ENCODE peak calls at places on chromosomes 16 and 17, in ten cellular contexts. One of them, this sample, is unnamed.

GRCh38 chr16:68643847-68644246 is 1.3 kb upstream of the CDH3 start:
- DNase-seq in NCI-H526 treated with DMSO at 0.1 percent for 48 hours: no peak
- DNase-seq in H7: peak
- DNase-seq in activated naive CD4-positive, alpha-beta T cell treated with anti-CD3 and anti-CD28 coated beads, Interleukin-2, amount 10 ng/mL, durations not matched to agents 7 days and 5 days: no peak
- DNase-seq in HT1080: no peak
- DNase-seq in NCI-H1092: no peak
- DNase-seq in endothelial cell: no peak
- DNase-seq in central memory CD4-positive, alpha-beta T cell: no peak
- DNase-seq in DMS79: no peak
- DNase-seq in effector memory CD4-positive, alpha-beta T cell: no peak
- DNase-seq in this sample: no peak

GRCh38 chr17:304461-304860 is 48.1 kb downstream of the RPH3AL start:
- DNase-seq in central memory CD4-positive, alpha-beta T cell: no peak
- DNase-seq in NCI-H526 treated with DMSO at 0.1 percent for 48 hours: no peak
- DNase-seq in HT1080: no peak
- DNase-seq in NCI-H1092: no peak
- DNase-seq in activated naive CD4-positive, alpha-beta T cell treated with anti-CD3 and anti-CD28 coated beads, Interleukin-2, amount 10 ng/mL, durations not matched to agents 7 days and 5 days: no peak
- DNase-seq in effector memory CD4-positive, alpha-beta T cell: no peak
- DNase-seq in H7: peak
- DNase-seq in DMS79: no peak
- DNase-seq in endothelial cell: no peak
- DNase-seq in this sample: no peak

GRCh38 chr17:77208856-77209255 is 68.1 kb downstream of the SEC14L1 start:
- DNase-seq in NCI-H526 treated with DMSO at 0.1 percent for 48 hours: no peak
- DNase-seq in DMS79: no peak
- DNase-seq in HT1080: no peak
- DNase-seq in effector memory CD4-positive, alpha-beta T cell: no peak
- DNase-seq in central memory CD4-positive, alpha-beta T cell: no peak
- DNase-seq in activated naive CD4-positive, alpha-beta T cell treated with anti-CD3 and anti-CD28 coated beads, Interleukin-2, amount 10 ng/mL, durations not matched to agents 7 days and 5 days: no peak
- DNase-seq in H7: no peak
- DNase-seq in endothelial cell: no peak
- DNase-seq in NCI-H1092: no peak
- DNase-seq in this sample: no peak

GRCh38 chr17:79332011-79332410 is 257.4 kb downstream of the ENGASE start:
- DNase-seq in endothelial cell: no peak
- DNase-seq in central memory CD4-positive, alpha-beta T cell: no peak
- DNase-seq in H7: no peak
- DNase-seq in activated naive CD4-positive, alpha-beta T cell treated with anti-CD3 and anti-CD28 coated beads, Interleukin-2, amount 10 ng/mL, durations not matched to agents 7 days and 5 days: no peak
- DNase-seq in HT1080: no peak
- DNase-seq in effector memory CD4-positive, alpha-beta T cell: no peak
- DNase-seq in NCI-H526 treated with DMSO at 0.1 percent for 48 hours: no peak
- DNase-seq in DMS79: no peak
- DNase-seq in NCI-H1092: no peak
- DNase-seq in this sample: no peak

GRCh38 chr17:63609820-63610573 is 9.3 kb downstream of the TACO1 start:
- DNase-seq in NCI-H1092: no peak
- DNase-seq in endothelial cell: no peak
- DNase-seq in central memory CD4-positive, alpha-beta T cell: peak
- DNase-seq in effector memory CD4-positive, alpha-beta T cell: no peak
- DNase-seq in NCI-H526 treated with DMSO at 0.1 percent for 48 hours: no peak
- DNase-seq in HT1080: no peak
- DNase-seq in activated naive CD4-positive, alpha-beta T cell treated with anti-CD3 and anti-CD28 coated beads, Interleukin-2, amount 10 ng/mL, durations not matched to agents 7 days and 5 days: peak
- DNase-seq in DMS79: no peak
- DNase-seq in H7: no peak
- DNase-seq in this sample: no peak

GRCh38 chr17:75965468-75965867 is 13.5 kb downstream of the ACOX1 start:
- DNase-seq in activated naive CD4-positive, alpha-beta T cell treated with anti-CD3 and anti-CD28 coated beads, Interleukin-2, amount 10 ng/mL, durations not matched to agents 7 days and 5 days: no peak
- DNase-seq in DMS79: no peak
- DNase-seq in endothelial cell: no peak
- DNase-seq in central memory CD4-positive, alpha-beta T cell: no peak
- DNase-seq in H7: no peak
- DNase-seq in NCI-H1092: no peak
- DNase-seq in NCI-H526 treated with DMSO at 0.1 percent for 48 hours: no peak
- DNase-seq in HT1080: no peak
- DNase-seq in effector memory CD4-positive, alpha-beta T cell: no peak
- DNase-seq in this sample: no peak

GRCh38 chr16:13435873-13436474 is 484.0 kb upstream of the ERCC4 start:
- DNase-seq in central memory CD4-positive, alpha-beta T cell: no peak
- DNase-seq in effector memory CD4-positive, alpha-beta T cell: no peak
- DNase-seq in endothelial cell: peak
- DNase-seq in DMS79: no peak
- DNase-seq in H7: peak
- DNase-seq in activated naive CD4-positive, alpha-beta T cell treated with anti-CD3 and anti-CD28 coated beads, Interleukin-2, amount 10 ng/mL, durations not matched to agents 7 days and 5 days: no peak
- DNase-seq in NCI-H1092: no peak
- DNase-seq in NCI-H526 treated with DMSO at 0.1 percent for 48 hours: no peak
- DNase-seq in HT1080: peak
- DNase-seq in this sample: no peak

GRCh38 chr17:39208893-39209292 is 8.8 kb downstream of the RPL19 start:
- DNase-seq in DMS79: peak
- DNase-seq in effector memory CD4-positive, alpha-beta T cell: no peak
- DNase-seq in central memory CD4-positive, alpha-beta T cell: no peak
- DNase-seq in H7: peak
- DNase-seq in activated naive CD4-positive, alpha-beta T cell treated with anti-CD3 and anti-CD28 coated beads, Interleukin-2, amount 10 ng/mL, durations not matched to agents 7 days and 5 days: no peak
- DNase-seq in endothelial cell: no peak
- DNase-seq in HT1080: no peak
- DNase-seq in NCI-H1092: no peak
- DNase-seq in NCI-H526 treated with DMSO at 0.1 percent for 48 hours: no peak
- DNase-seq in this sample: no peak

GRCh38 chr16:86722970-86723369 is 144.6 kb downstream of the FOXL1 start:
- DNase-seq in NCI-H1092: no peak
- DNase-seq in endothelial cell: no peak
- DNase-seq in H7: no peak
- DNase-seq in HT1080: no peak
- DNase-seq in central memory CD4-positive, alpha-beta T cell: no peak
- DNase-seq in activated naive CD4-positive, alpha-beta T cell treated with anti-CD3 and anti-CD28 coated beads, Interleukin-2, amount 10 ng/mL, durations not matched to agents 7 days and 5 days: no peak
- DNase-seq in DMS79: no peak
- DNase-seq in effector memory CD4-positive, alpha-beta T cell: no peak
- DNase-seq in NCI-H526 treated with DMSO at 0.1 percent for 48 hours: no peak
- DNase-seq in this sample: no peak

GRCh38 chr16:69820926-69821541 is 58.9 kb downstream of the WWP2 start:
- DNase-seq in effector memory CD4-positive, alpha-beta T cell: no peak
- DNase-seq in H7: no peak
- DNase-seq in NCI-H1092: no peak
- DNase-seq in NCI-H526 treated with DMSO at 0.1 percent for 48 hours: no peak
- DNase-seq in DMS79: no peak
- DNase-seq in HT1080: no peak
- DNase-seq in endothelial cell: no peak
- DNase-seq in activated naive CD4-positive, alpha-beta T cell treated with anti-CD3 and anti-CD28 coated beads, Interleukin-2, amount 10 ng/mL, durations not matched to agents 7 days and 5 days: no peak
- DNase-seq in central memory CD4-positive, alpha-beta T cell: no peak
- DNase-seq in this sample: no peak

GRCh38 chr17:7716299-7716886 is 1.2 kb upstream of the DNAH2 start:
- DNase-seq in DMS79: no peak
- DNase-seq in NCI-H526 treated with DMSO at 0.1 percent for 48 hours: no peak
- DNase-seq in activated naive CD4-positive, alpha-beta T cell treated with anti-CD3 and anti-CD28 coated beads, Interleukin-2, amount 10 ng/mL, durations not matched to agents 7 days and 5 days: no peak
- DNase-seq in HT1080: no peak
- DNase-seq in endothelial cell: no peak
- DNase-seq in H7: no peak
- DNase-seq in central memory CD4-positive, alpha-beta T cell: no peak
- DNase-seq in effector memory CD4-positive, alpha-beta T cell: no peak
- DNase-seq in NCI-H1092: no peak
- DNase-seq in this sample: no peak

GRCh38 chr17:78804777-78805176 is 22.7 kb upstream of the CYTH1 start:
- DNase-seq in DMS79: no peak
- DNase-seq in NCI-H526 treated with DMSO at 0.1 percent for 48 hours: no peak
- DNase-seq in HT1080: no peak
- DNase-seq in endothelial cell: no peak
- DNase-seq in NCI-H1092: no peak
- DNase-seq in activated naive CD4-positive, alpha-beta T cell treated with anti-CD3 and anti-CD28 coated beads, Interleukin-2, amount 10 ng/mL, durations not matched to agents 7 days and 5 days: no peak
- DNase-seq in central memory CD4-positive, alpha-beta T cell: peak
- DNase-seq in effector memory CD4-positive, alpha-beta T cell: no peak
- DNase-seq in H7: no peak
- DNase-seq in this sample: no peak

GRCh38 chr16:69926241-69926640 is 24.9 kb upstream of the CLEC18A start:
- DNase-seq in NCI-H1092: no peak
- DNase-seq in central memory CD4-positive, alpha-beta T cell: no peak
- DNase-seq in NCI-H526 treated with DMSO at 0.1 percent for 48 hours: no peak
- DNase-seq in H7: peak
- DNase-seq in activated naive CD4-positive, alpha-beta T cell treated with anti-CD3 and anti-CD28 coated beads, Interleukin-2, amount 10 ng/mL, durations not matched to agents 7 days and 5 days: no peak
- DNase-seq in DMS79: no peak
- DNase-seq in effector memory CD4-positive, alpha-beta T cell: no peak
- DNase-seq in endothelial cell: no peak
- DNase-seq in HT1080: no peak
- DNase-seq in this sample: no peak

GRCh38 chr16:15035163-15035729 is 20.6 kb downstream of the NTAN1 start:
- DNase-seq in H7: no peak
- DNase-seq in HT1080: no peak
- DNase-seq in endothelial cell: no peak
- DNase-seq in activated naive CD4-positive, alpha-beta T cell treated with anti-CD3 and anti-CD28 coated beads, Interleukin-2, amount 10 ng/mL, durations not matched to agents 7 days and 5 days: no peak
- DNase-seq in NCI-H526 treated with DMSO at 0.1 percent for 48 hours: no peak
- DNase-seq in NCI-H1092: no peak
- DNase-seq in effector memory CD4-positive, alpha-beta T cell: no peak
- DNase-seq in DMS79: no peak
- DNase-seq in central memory CD4-positive, alpha-beta T cell: no peak
- DNase-seq in this sample: no peak

GRCh38 chr17:48100591-48101011 is 677 bp downstream of the CBX1 start:
- DNase-seq in activated naive CD4-positive, alpha-beta T cell treated with anti-CD3 and anti-CD28 coated beads, Interleukin-2, amount 10 ng/mL, durations not matched to agents 7 days and 5 days: no peak
- DNase-seq in HT1080: peak
- DNase-seq in H7: peak
- DNase-seq in NCI-H1092: peak
- DNase-seq in central memory CD4-positive, alpha-beta T cell: no peak
- DNase-seq in DMS79: peak
- DNase-seq in NCI-H526 treated with DMSO at 0.1 percent for 48 hours: peak
- DNase-seq in effector memory CD4-positive, alpha-beta T cell: no peak
- DNase-seq in endothelial cell: peak
- DNase-seq in this sample: no peak

GRCh38 chr16:23374721-23375120 is 72.6 kb downstream of the SCNN1B start:
- DNase-seq in endothelial cell: no peak
- DNase-seq in activated naive CD4-positive, alpha-beta T cell treated with anti-CD3 and anti-CD28 coated beads, Interleukin-2, amount 10 ng/mL, durations not matched to agents 7 days and 5 days: no peak
- DNase-seq in H7: peak
- DNase-seq in HT1080: no peak
- DNase-seq in DMS79: no peak
- DNase-seq in NCI-H1092: no peak
- DNase-seq in effector memory CD4-positive, alpha-beta T cell: no peak
- DNase-seq in NCI-H526 treated with DMSO at 0.1 percent for 48 hours: no peak
- DNase-seq in central memory CD4-positive, alpha-beta T cell: no peak
- DNase-seq in this sample: no peak

GRCh38 chr17:73791121-73791520 is 146.9 kb upstream of the SDK2 start:
- DNase-seq in central memory CD4-positive, alpha-beta T cell: no peak
- DNase-seq in activated naive CD4-positive, alpha-beta T cell treated with anti-CD3 and anti-CD28 coated beads, Interleukin-2, amount 10 ng/mL, durations not matched to agents 7 days and 5 days: no peak
- DNase-seq in effector memory CD4-positive, alpha-beta T cell: no peak
- DNase-seq in DMS79: no peak
- DNase-seq in NCI-H1092: no peak
- DNase-seq in H7: no peak
- DNase-seq in HT1080: no peak
- DNase-seq in NCI-H526 treated with DMSO at 0.1 percent for 48 hours: no peak
- DNase-seq in endothelial cell: no peak
- DNase-seq in this sample: no peak

GRCh38 chr16:7443966-7444365 is 111.3 kb downstream of the RBFOX1 start:
- DNase-seq in effector memory CD4-positive, alpha-beta T cell: no peak
- DNase-seq in HT1080: no peak
- DNase-seq in activated naive CD4-positive, alpha-beta T cell treated with anti-CD3 and anti-CD28 coated beads, Interleukin-2, amount 10 ng/mL, durations not matched to agents 7 days and 5 days: no peak
- DNase-seq in H7: no peak
- DNase-seq in DMS79: no peak
- DNase-seq in central memory CD4-positive, alpha-beta T cell: no peak
- DNase-seq in endothelial cell: no peak
- DNase-seq in NCI-H1092: no peak
- DNase-seq in NCI-H526 treated with DMSO at 0.1 percent for 48 hours: no peak
- DNase-seq in this sample: no peak

GRCh38 chr17:46212634-46213435 is 19.6 kb upstream of the KANSL1 start:
- DNase-seq in NCI-H526 treated with DMSO at 0.1 percent for 48 hours: peak
- DNase-seq in endothelial cell: peak
- DNase-seq in NCI-H1092: peak
- DNase-seq in DMS79: no peak
- DNase-seq in effector memory CD4-positive, alpha-beta T cell: peak
- DNase-seq in activated naive CD4-positive, alpha-beta T cell treated with anti-CD3 and anti-CD28 coated beads, Interleukin-2, amount 10 ng/mL, durations not matched to agents 7 days and 5 days: peak
- DNase-seq in HT1080: peak
- DNase-seq in H7: peak
- DNase-seq in central memory CD4-positive, alpha-beta T cell: peak
- DNase-seq in this sample: no peak

GRCh38 chr17:27442702-27443101 is 13.5 kb upstream of the KSR1 start:
- DNase-seq in HT1080: no peak
- DNase-seq in activated naive CD4-positive, alpha-beta T cell treated with anti-CD3 and anti-CD28 coated beads, Interleukin-2, amount 10 ng/mL, durations not matched to agents 7 days and 5 days: no peak
- DNase-seq in central memory CD4-positive, alpha-beta T cell: no peak
- DNase-seq in effector memory CD4-positive, alpha-beta T cell: no peak
- DNase-seq in H7: no peak
- DNase-seq in NCI-H1092: no peak
- DNase-seq in NCI-H526 treated with DMSO at 0.1 percent for 48 hours: no peak
- DNase-seq in endothelial cell: no peak
- DNase-seq in DMS79: no peak
- DNase-seq in this sample: no peak

GRCh38 chr17:1762906-1763829 is 1.3 kb downstream of the SERPINF1 start:
- DNase-seq in DMS79: no peak
- DNase-seq in effector memory CD4-positive, alpha-beta T cell: no peak
- DNase-seq in H7: peak
- DNase-seq in endothelial cell: no peak
- DNase-seq in central memory CD4-positive, alpha-beta T cell: no peak
- DNase-seq in activated naive CD4-positive, alpha-beta T cell treated with anti-CD3 and anti-CD28 coated beads, Interleukin-2, amount 10 ng/mL, durations not matched to agents 7 days and 5 days: no peak
- DNase-seq in HT1080: no peak
- DNase-seq in NCI-H526 treated with DMSO at 0.1 percent for 48 hours: no peak
- DNase-seq in NCI-H1092: no peak
- DNase-seq in this sample: no peak

GRCh38 chr17:40314557-40314953 is 5.6 kb downstream of the RARA start:
- DNase-seq in effector memory CD4-positive, alpha-beta T cell: peak
- DNase-seq in endothelial cell: no peak
- DNase-seq in H7: peak
- DNase-seq in activated naive CD4-positive, alpha-beta T cell treated with anti-CD3 and anti-CD28 coated beads, Interleukin-2, amount 10 ng/mL, durations not matched to agents 7 days and 5 days: peak
- DNase-seq in central memory CD4-positive, alpha-beta T cell: peak
- DNase-seq in HT1080: peak
- DNase-seq in NCI-H526 treated with DMSO at 0.1 percent for 48 hours: no peak
- DNase-seq in DMS79: peak
- DNase-seq in NCI-H1092: peak
- DNase-seq in this sample: peak

GRCh38 chr17:37828313-37829124 is 83.7 kb upstream of the HNF1B start:
- DNase-seq in effector memory CD4-positive, alpha-beta T cell: no peak
- DNase-seq in HT1080: peak
- DNase-seq in H7: no peak
- DNase-seq in DMS79: no peak
- DNase-seq in NCI-H1092: no peak
- DNase-seq in endothelial cell: no peak
- DNase-seq in activated naive CD4-positive, alpha-beta T cell treated with anti-CD3 and anti-CD28 coated beads, Interleukin-2, amount 10 ng/mL, durations not matched to agents 7 days and 5 days: no peak
- DNase-seq in NCI-H526 treated with DMSO at 0.1 percent for 48 hours: no peak
- DNase-seq in central memory CD4-positive, alpha-beta T cell: no peak
- DNase-seq in this sample: no peak

GRCh38 chr17:69853533-69854262 is 221.3 kb upstream of the KCNJ16 start:
- DNase-seq in DMS79: no peak
- DNase-seq in effector memory CD4-positive, alpha-beta T cell: no peak
- DNase-seq in HT1080: no peak
- DNase-seq in NCI-H1092: no peak
- DNase-seq in H7: no peak
- DNase-seq in central memory CD4-positive, alpha-beta T cell: no peak
- DNase-seq in NCI-H526 treated with DMSO at 0.1 percent for 48 hours: no peak
- DNase-seq in activated naive CD4-positive, alpha-beta T cell treated with anti-CD3 and anti-CD28 coated beads, Interleukin-2, amount 10 ng/mL, durations not matched to agents 7 days and 5 days: no peak
- DNase-seq in endothelial cell: no peak
- DNase-seq in this sample: no peak

GRCh38 chr16:85986931-85987749 is 88.2 kb downstream of the IRF8 start:
- DNase-seq in DMS79: peak
- DNase-seq in activated naive CD4-positive, alpha-beta T cell treated with anti-CD3 and anti-CD28 coated beads, Interleukin-2, amount 10 ng/mL, durations not matched to agents 7 days and 5 days: peak
- DNase-seq in endothelial cell: peak
- DNase-seq in NCI-H1092: no peak
- DNase-seq in HT1080: no peak
- DNase-seq in central memory CD4-positive, alpha-beta T cell: no peak
- DNase-seq in effector memory CD4-positive, alpha-beta T cell: no peak
- DNase-seq in H7: peak
- DNase-seq in NCI-H526 treated with DMSO at 0.1 percent for 48 hours: no peak
- DNase-seq in this sample: no peak

GRCh38 chr16:50616883-50617629 is 64.1 kb downstream of the SNX20 start:
- DNase-seq in endothelial cell: no peak
- DNase-seq in central memory CD4-positive, alpha-beta T cell: no peak
- DNase-seq in activated naive CD4-positive, alpha-beta T cell treated with anti-CD3 and anti-CD28 coated beads, Interleukin-2, amount 10 ng/mL, durations not matched to agents 7 days and 5 days: no peak
- DNase-seq in HT1080: no peak
- DNase-seq in NCI-H526 treated with DMSO at 0.1 percent for 48 hours: no peak
- DNase-seq in NCI-H1092: no peak
- DNase-seq in H7: peak
- DNase-seq in effector memory CD4-positive, alpha-beta T cell: no peak
- DNase-seq in DMS79: no peak
- DNase-seq in this sample: no peak

GRCh38 chr16:87392823-87393679 is 915 bp downstream of the MAP1LC3B start:
- DNase-seq in HT1080: peak
- DNase-seq in central memory CD4-positive, alpha-beta T cell: peak
- DNase-seq in NCI-H526 treated with DMSO at 0.1 percent for 48 hours: peak
- DNase-seq in endothelial cell: peak
- DNase-seq in NCI-H1092: no peak
- DNase-seq in DMS79: no peak
- DNase-seq in H7: no peak
- DNase-seq in activated naive CD4-positive, alpha-beta T cell treated with anti-CD3 and anti-CD28 coated beads, Interleukin-2, amount 10 ng/mL, durations not matched to agents 7 days and 5 days: peak
- DNase-seq in effector memory CD4-positive, alpha-beta T cell: no peak
- DNase-seq in this sample: peak

GRCh38 chr16:10618710-10619209 is 38.4 kb upstream of the EMP2 start:
- DNase-seq in NCI-H526 treated with DMSO at 0.1 percent for 48 hours: no peak
- DNase-seq in H7: peak
- DNase-seq in effector memory CD4-positive, alpha-beta T cell: no peak
- DNase-seq in DMS79: no peak
- DNase-seq in central memory CD4-positive, alpha-beta T cell: no peak
- DNase-seq in activated naive CD4-positive, alpha-beta T cell treated with anti-CD3 and anti-CD28 coated beads, Interleukin-2, amount 10 ng/mL, durations not matched to agents 7 days and 5 days: no peak
- DNase-seq in NCI-H1092: no peak
- DNase-seq in endothelial cell: no peak
- DNase-seq in HT1080: no peak
- DNase-seq in this sample: no peak